ENCODE peak calls at places on chromosomes 4 and X, in seven cellular contexts. G is substantia nigra; T is dorsolateral prefrontal cortex; K is upper lobe of left lung; I is CD8-positive, alpha-beta memory T cell; Z is MM.1S; N is heart left ventricle. O is an unnamed sample.

GRCh38 chr4:137367608-137368007 is 164.7 kb downstream of the PCDH18 start:
- DNase-seq in G (no peak), T (no peak), K (no peak), I (no peak), Z (no peak), N (no peak), O (no peak)

GRCh38 chr4:183797445-183798248 is 107.5 kb upstream of the STOX2 start:
- DNase-seq in G (no peak), T (no peak), K (peak), I (no peak), Z (no peak), N (no peak), O (peak)

GRCh38 chrX:46407036-46407752 is 138.0 kb downstream of the ZNF674 start:
- DNase-seq in G (no peak), T (no peak), K (no peak), I (no peak), Z (no peak), N (no peak), O (no peak)

GRCh38 chr4:139668658-139669201 is 3.1 kb downstream of the MGST2 start:
- DNase-seq in G (no peak), T (no peak), K (no peak), I (no peak), Z (no peak), N (no peak), O (no peak)

GRCh38 chrX:134933248-134933647 is 57.5 kb upstream of the SMIM10 start:
- DNase-seq in G (no peak), T (no peak), K (no peak), I (no peak), Z (no peak), N (no peak), O (no peak)

GRCh38 chr4:183171484-183172267 is 72.6 kb downstream of the WWC2 start:
- DNase-seq in G (no peak), T (no peak), K (no peak), I (no peak), Z (no peak), N (no peak), O (no peak)

GRCh38 chrX:20361081-20361889 is 94.6 kb upstream of the RPS6KA3 start:
- DNase-seq in G (no peak), T (no peak), K (peak), I (no peak), Z (no peak), N (no peak), O (no peak)

GRCh38 chrX:8815460-8816065 is 14.4 kb upstream of the FAM9A start:
- DNase-seq in G (no peak), T (no peak), K (no peak), I (peak), Z (peak), N (no peak), O (no peak)

GRCh38 chrX:152637649-152638442 is at the start of gene GABRQ:
- DNase-seq in G (no peak), T (peak), K (no peak), I (no peak), Z (peak), N (no peak), O (peak)

DNA sequence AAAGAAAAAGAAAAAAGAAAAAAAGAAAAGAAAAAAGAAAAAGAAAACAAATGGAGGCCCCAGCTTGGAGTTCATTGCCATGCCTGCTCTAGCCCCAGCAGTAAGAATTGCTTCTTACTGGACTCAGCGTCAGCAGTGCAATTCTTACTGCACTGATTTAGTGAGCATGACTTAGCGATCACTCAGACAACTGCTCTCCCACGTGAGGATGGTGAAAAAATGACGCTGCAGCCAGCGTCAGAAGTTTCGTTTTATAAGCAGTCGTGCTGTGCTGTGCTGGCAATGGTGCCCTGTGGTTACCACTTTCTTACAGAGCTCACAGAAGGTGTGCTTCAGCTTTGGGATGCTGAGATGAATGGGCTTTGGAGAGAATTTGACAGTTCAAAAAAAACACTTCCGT is 68.3 kb upstream of the DDX3X start:
- DNase-seq in G (no peak), T (peak), K (peak), I (peak), Z (no peak), N (no peak), O (no peak)
- H3K27ac ChIP-seq in G (no peak), T (no peak), K (no peak), I (no peak), Z (no peak), N (no peak), O (no peak)

GRCh38 chr4:26858035-26858918 is 2.4 kb upstream of the STIM2 start:
- DNase-seq in G (no peak), T (no peak), K (no peak), I (no peak), Z (no peak), N (no peak), O (no peak)

GRCh38 chr4:26860157-26860921 is at the start of gene STIM2:
- DNase-seq in G (peak), T (peak), K (peak), I (peak), Z (peak), N (peak), O (peak)

GRCh38 chr4:26859762-26860156 is 882 bp upstream of the STIM2 start:
- DNase-seq in G (peak), T (no peak), K (no peak), I (no peak), Z (no peak), N (no peak), O (no peak)

GRCh38 chr4:26857278-26858034 is 3.2 kb upstream of the STIM2 start:
- DNase-seq in G (peak), T (peak), K (peak), I (peak), Z (peak), N (peak), O (peak)

GRCh38 chr4:26858947-26859401 is 1.7 kb upstream of the STIM2 start:
- DNase-seq in G (no peak), T (no peak), K (peak), I (no peak), Z (no peak), N (no peak), O (no peak)
- H3K27ac ChIP-seq in G (no peak), T (no peak), K (peak), I (peak), Z (no peak), N (no peak), O (no peak)

DNA sequence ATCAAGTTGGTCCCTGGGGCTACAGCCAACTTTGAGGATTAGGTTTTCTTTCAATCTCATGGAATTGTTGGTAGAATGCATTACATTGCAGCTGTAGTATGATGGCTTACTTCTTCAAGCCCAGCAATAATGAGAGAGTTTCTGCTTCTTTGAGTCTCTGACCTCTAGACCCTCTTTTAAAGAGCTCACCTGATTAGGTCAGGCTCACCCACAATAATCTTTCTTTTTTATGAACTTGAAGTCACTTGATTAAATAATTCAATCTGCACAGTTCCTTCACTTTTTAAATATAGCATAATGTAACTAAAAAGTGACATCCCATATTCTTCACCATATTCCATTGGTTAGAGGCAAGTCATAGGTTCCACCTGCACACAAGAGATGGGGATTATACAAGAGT is 547.5 kb upstream of the CT83 start:
- DNase-seq in G (no peak), T (no peak), K (no peak), I (no peak), Z (no peak), N (no peak), O (no peak)
- H3K27ac ChIP-seq in G (no peak), T (no peak), K (no peak), I (no peak), Z (no peak), N (no peak), O (no peak)

DNA sequence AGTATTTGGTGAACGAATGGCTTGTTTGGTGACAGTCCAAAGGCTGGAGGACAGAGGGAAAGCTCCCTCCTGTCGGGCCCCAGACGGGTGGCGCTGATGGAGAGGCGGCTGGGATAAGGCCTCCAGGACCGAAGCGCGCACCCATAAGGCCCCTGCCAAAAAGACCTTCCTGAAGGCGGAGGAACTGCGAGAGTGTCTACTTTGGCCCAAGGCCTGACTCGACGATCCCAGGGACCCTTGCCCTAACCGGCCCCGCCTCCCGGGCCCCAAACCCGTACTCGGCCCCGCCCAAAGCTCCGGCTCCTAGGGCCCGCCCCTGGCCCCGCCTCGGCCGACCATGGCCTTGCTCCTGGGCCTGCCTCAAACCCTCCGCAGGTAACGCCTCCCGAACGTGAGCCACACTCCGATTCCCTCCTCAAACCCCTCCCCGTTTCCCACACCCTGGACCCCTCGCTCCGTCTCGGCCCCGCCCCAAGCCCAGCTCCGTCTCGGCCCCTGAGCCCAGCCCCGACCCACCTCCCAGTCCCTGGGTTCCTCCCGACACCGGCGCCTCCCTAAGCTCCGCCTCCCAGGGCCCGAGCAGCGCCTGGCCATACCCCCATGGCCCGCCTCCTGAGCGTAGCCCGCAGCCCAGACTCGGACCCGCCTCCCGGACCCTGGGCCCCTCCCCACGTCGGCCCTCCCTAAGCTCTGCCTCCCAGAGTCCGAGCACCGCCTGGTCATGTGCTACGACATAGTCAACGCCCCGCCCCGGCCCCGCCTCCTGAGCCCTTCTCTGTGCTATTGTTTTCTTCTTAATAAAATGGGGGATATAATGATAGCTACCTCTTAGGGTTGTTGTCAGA is 90.0 kb upstream of the DRD5 start:
- DNase-seq in G (peak), T (peak), K (peak), I (peak), Z (peak), N (peak), O (peak)
- H3K27ac ChIP-seq in G (peak), T (peak), K (peak), I (peak), Z (peak), N (peak), O (peak)

O was measured in kidney.